ENCODE peak calls at places on chromosomes 2 and 18, in five cellular contexts. R, E, F, W and A are unnamed samples. For H3K4me1, the result is how much of the 10 kb centered on the place peaks cover.

GRCh38 chr18:2960983-2961696 is 51.8 kb downstream of the LPIN2 start:
- DNase-seq in E (no peak), F (no peak), R (no peak), W (no peak), A (no peak)

GRCh38 chr2:46431481-46432235 is 47.7 kb upstream of the TMEM247 start:
- DNase-seq in E (no peak), F (peak), R (no peak), W (no peak), A (no peak)

GRCh38 chr2:240203031-240203841 is 62.8 kb upstream of the OTOS start:
- DNase-seq in F (no peak), W (peak), E (peak), R (no peak), A (no peak)

GRCh38 chr2:224457408-224458096 is 55.6 kb upstream of the FAM124B start:
- DNase-seq in E (no peak), R (no peak), W (no peak), F (no peak), A (no peak)

GRCh38 chr18:31630549-31630948 is 38.9 kb downstream of the TTR start:
- DNase-seq in F (no peak), R (no peak), W (no peak), E (no peak), A (no peak)

GRCh38 chr2:177172034-177172880 is 40.3 kb upstream of the HNRNPA3 start:
- DNase-seq in E (no peak), R (peak), W (no peak), F (no peak), A (no peak)

GRCh38 chr2:134295441-134295840 is 41.6 kb downstream of the MGAT5 start:
- DNase-seq in E (no peak), W (no peak), R (no peak), F (no peak), A (no peak)

GRCh38 chr2:236806133-236806532 is 236.5 kb downstream of the ACKR3 start:
- DNase-seq in E (no peak), F (no peak), W (no peak), R (no peak), A (no peak)

GRCh38 chr2:144836635-144837350 is 316.9 kb upstream of the ZEB2 start:
- DNase-seq in E (no peak), R (peak), W (no peak), F (no peak), A (no peak)

GRCh38 chr2:190063624-190064023 is 1.1 kb upstream of the MSTN start:
- DNase-seq in R (no peak), W (no peak), E (no peak), F (no peak), A (no peak)

GRCh38 chr2:60984717-60985116 is 32.8 kb upstream of the PEX13 start:
- DNase-seq in E (no peak), W (no peak), R (no peak), F (no peak), A (no peak)
- H3K4me3 ChIP-seq in E (no peak), W (no peak), R (no peak), F (no peak), A (no peak)

DNA sequence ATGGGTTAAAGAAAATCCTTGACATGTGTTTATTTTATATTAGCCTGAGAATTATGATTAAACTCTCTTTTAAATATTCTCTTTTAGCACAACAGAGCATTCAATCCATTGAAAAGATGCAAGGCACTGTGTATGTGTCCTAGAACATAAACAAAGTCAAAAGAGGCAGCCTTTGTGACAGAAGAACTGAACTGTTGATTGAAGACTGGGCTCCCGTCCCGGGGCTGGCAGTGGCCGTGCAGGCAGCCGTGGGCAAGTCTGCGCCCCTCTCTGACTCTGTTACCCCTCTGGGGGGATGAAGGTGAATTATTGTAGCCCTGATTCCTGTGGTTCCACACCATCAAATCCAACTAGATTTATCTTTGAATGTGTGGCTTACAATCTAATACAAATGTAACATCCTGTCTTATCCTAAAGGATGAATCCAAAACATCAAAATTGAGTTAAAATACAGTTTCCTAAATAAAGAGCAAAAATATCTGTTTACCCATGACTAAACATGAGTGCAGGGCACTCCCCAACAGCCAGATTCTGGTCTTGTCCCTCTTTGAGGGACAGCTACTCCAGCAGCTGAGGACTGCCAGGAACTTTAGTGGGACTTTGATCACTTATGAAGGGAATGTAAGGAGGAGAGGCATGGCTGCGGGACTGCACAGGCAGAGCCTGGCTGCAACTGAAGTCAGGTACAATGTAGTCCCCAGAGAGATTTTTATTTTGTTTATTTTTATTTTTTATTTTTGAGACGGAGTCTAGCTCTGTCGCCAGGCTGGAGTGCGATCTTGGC is 37.3 kb upstream of the SH3BP4 start:
- DNase-seq in W (no peak), F (no peak), E (no peak), R (no peak), A (no peak)
- H3K4me1 ChIP-seq in W (under half), F (under half), E (under half), R (under half), A (under half)

DNA sequence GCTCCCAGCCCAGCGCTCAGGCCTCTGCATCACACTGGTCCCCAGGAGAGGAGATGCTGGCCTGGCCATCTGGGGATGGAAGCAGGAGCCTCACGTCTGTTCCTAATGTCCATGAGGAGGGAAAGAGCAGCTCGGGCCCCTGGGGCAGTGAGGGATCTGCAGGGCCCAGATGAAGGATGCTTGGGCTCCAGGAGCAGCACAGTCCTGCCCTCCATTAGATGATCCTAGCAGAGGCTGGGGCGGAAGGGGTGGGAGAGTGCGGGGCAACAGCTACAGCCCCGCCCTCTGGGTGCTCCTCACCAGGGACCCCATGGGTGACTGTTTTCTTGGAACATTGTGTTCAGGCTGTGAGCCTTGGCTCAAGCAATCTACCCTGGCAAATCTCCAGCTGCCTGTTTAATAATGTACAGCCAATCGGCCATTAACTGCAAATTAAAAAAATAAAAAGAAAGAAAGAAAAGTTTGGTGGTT is 49.7 kb downstream of the TNS1 start:
- DNase-seq in R (no peak), W (no peak), E (no peak), F (no peak), A (no peak)
- H3K4me3 ChIP-seq in R (no peak), W (no peak), E (no peak), F (no peak), A (no peak)

GRCh38 chr2:169038338-169038757 is 7.2 kb upstream of the ABCB11 start:
- DNase-seq in E (no peak), R (peak), W (no peak), F (no peak), A (no peak)

GRCh38 chr2:169036717-169037450 is 5.8 kb upstream of the ABCB11 start:
- DNase-seq in W (no peak), F (no peak), R (no peak), E (no peak), A (no peak)

GRCh38 chr2:169034256-169034655 is 3.1 kb upstream of the ABCB11 start:
- DNase-seq in W (no peak), R (peak), F (no peak), E (no peak), A (peak)

GRCh38 chr2:169035887-169036286 is 4.8 kb upstream of the ABCB11 start:
- DNase-seq in W (no peak), E (no peak), R (no peak), F (no peak), A (no peak)

GRCh38 chr2:169034984-169035544 is 3.9 kb upstream of the ABCB11 start:
- DNase-seq in W (no peak), F (no peak), E (no peak), R (no peak), A (no peak)
- H3K4me1 ChIP-seq in W (under half), F (under half), E (under half), R (under half), A (under half)

GRCh38 chr2:25324905-25325592 is 16.7 kb downstream of the DNMT3A start:
- DNase-seq in R (no peak), W (no peak), F (no peak), E (no peak), A (no peak)

GRCh38 chr2:25324251-25324650 is 17.5 kb downstream of the DNMT3A start:
- DNase-seq in E (no peak), F (no peak), W (no peak), R (no peak), A (no peak)

GRCh38 chr2:25322313-25322712 is 19.4 kb downstream of the DNMT3A start:
- DNase-seq in E (no peak), W (no peak), R (no peak), F (no peak), A (no peak)

GRCh38 chr2:25323042-25323514 is 18.6 kb downstream of the DNMT3A start:
- DNase-seq in F (no peak), R (peak), W (peak), E (peak), A (peak)

GRCh38 chr2:25323612-25324189 is 18.0 kb downstream of the DNMT3A start:
- DNase-seq in F (no peak), E (no peak), R (peak), W (no peak), A (no peak)
- H3K4me3 ChIP-seq in F (no peak), E (no peak), R (no peak), W (no peak), A (no peak)

DNA sequence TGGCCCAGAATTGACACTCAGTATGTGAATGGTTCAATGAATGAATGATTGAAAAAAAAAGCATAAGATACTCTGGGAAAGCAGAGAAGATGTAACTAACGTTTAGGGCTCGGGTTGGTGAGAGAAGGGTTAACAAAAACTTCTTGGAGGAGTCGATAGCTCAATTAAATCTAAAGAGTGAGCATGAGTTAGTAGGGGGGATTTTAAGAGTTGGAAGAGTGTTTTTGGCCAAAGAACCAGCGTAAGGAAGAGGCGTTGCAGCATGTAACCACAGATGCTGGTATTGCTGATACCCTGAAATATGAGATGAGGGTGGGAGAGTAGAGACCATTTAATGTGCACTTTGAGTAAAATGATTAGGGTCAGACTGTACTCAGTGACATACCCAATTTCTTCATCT is 14.5 kb downstream of the ARHGAP28 start:
- DNase-seq in R (no peak), W (no peak), F (no peak), E (no peak), A (no peak)
- H3K4me1 ChIP-seq in R (under half), W (under half), F (under half), E (under half), A (under half)

GRCh38 chr2:64860321-64860751 is 128.9 kb upstream of the SLC1A4 start:
- DNase-seq in E (no peak), W (no peak), F (no peak), R (no peak), A (no peak)
- H3K4me3 ChIP-seq in E (peak), W (peak), F (no peak), R (no peak), A (no peak)